ENCODE peak calls at places on chromosomes 4 and X, in four cellular contexts. One of them, this sample, is unnamed.

GRCh38 chrX:147884958-147885357 is 26.8 kb upstream of the FMR1 start:
- DNase-seq in PC-9: no peak
- DNase-seq in Caco-2: no peak
- DNase-seq in fibroblast of the aortic adventitia: no peak
- DNase-seq in this sample: no peak

GRCh38 chr4:6724461-6725111 is 8.6 kb downstream of the BLOC1S4 start:
- DNase-seq in fibroblast of the aortic adventitia: no peak
- DNase-seq in PC-9: no peak
- DNase-seq in Caco-2: no peak
- DNase-seq in this sample: no peak

GRCh38 chr4:182647901-182648300 is 269.3 kb downstream of the DCTD start:
- DNase-seq in fibroblast of the aortic adventitia: no peak
- DNase-seq in PC-9: no peak
- DNase-seq in Caco-2: no peak
- DNase-seq in this sample: no peak

GRCh38 chr4:7206385-7206784 is 14.0 kb downstream of the SORCS2 start:
- DNase-seq in PC-9: peak; percentile 67
- DNase-seq in Caco-2: no peak
- DNase-seq in fibroblast of the aortic adventitia: peak; percentile 70
- DNase-seq in this sample: no peak

GRCh38 chr4:165426331-165426730 is 47.5 kb downstream of the CPE start:
- DNase-seq in Caco-2: no peak
- DNase-seq in fibroblast of the aortic adventitia: peak; percentile 7
- DNase-seq in PC-9: no peak
- DNase-seq in this sample: no peak

GRCh38 chr4:40630335-40631021 is 814 bp upstream of the RBM47 start:
- DNase-seq in Caco-2: no peak
- DNase-seq in PC-9: peak; percentile 81
- DNase-seq in fibroblast of the aortic adventitia: no peak
- DNase-seq in this sample: no peak

GRCh38 chr4:94152466-94152865 is 55.2 kb upstream of the SMARCAD1 start:
- DNase-seq in PC-9: no peak
- DNase-seq in fibroblast of the aortic adventitia: no peak
- DNase-seq in Caco-2: no peak
- DNase-seq in this sample: no peak

GRCh38 chr4:22668301-22668700 is 24.4 kb upstream of the GBA3 start:
- DNase-seq in PC-9: no peak
- DNase-seq in fibroblast of the aortic adventitia: peak; percentile 71
- DNase-seq in Caco-2: no peak
- DNase-seq in this sample: no peak

GRCh38 chr4:8333726-8334460 is 64.3 kb downstream of the HTRA3 start:
- DNase-seq in fibroblast of the aortic adventitia: no peak
- DNase-seq in PC-9: no peak
- DNase-seq in Caco-2: no peak
- DNase-seq in this sample: no peak

GRCh38 chr4:112550728-112551127 is 34.7 kb upstream of the NEUROG2 start:
- DNase-seq in Caco-2: no peak
- DNase-seq in fibroblast of the aortic adventitia: peak; percentile 49
- DNase-seq in PC-9: no peak
- DNase-seq in this sample: no peak

GRCh38 chr4:150679018-150679766 is 97.2 kb downstream of the MAB21L2 start:
- DNase-seq in fibroblast of the aortic adventitia: no peak
- DNase-seq in Caco-2: no peak
- DNase-seq in PC-9: no peak
- DNase-seq in this sample: no peak

GRCh38 chrX:8971116-8971515 is 62.8 kb downstream of the FAM9B start:
- DNase-seq in Caco-2: peak; percentile 31
- DNase-seq in PC-9: peak; percentile 37
- DNase-seq in fibroblast of the aortic adventitia: peak; percentile 68
- DNase-seq in this sample: no peak

GRCh38 chrX:152936306-152936705 is 38.4 kb downstream of the ZNF185 start:
- DNase-seq in PC-9: no peak
- DNase-seq in fibroblast of the aortic adventitia: no peak
- DNase-seq in Caco-2: no peak
- DNase-seq in this sample: no peak

GRCh38 chr4:163385466-163385865 is 41.8 kb downstream of the NPY5R start:
- DNase-seq in fibroblast of the aortic adventitia: no peak
- DNase-seq in PC-9: peak; percentile 43
- DNase-seq in Caco-2: peak; percentile 4
- DNase-seq in this sample: no peak

GRCh38 chr4:98747659-98748091 is 89.3 kb upstream of the TSPAN5 start:
- DNase-seq in PC-9: no peak
- DNase-seq in Caco-2: peak; percentile 72
- DNase-seq in fibroblast of the aortic adventitia: no peak
- DNase-seq in this sample: no peak

GRCh38 chrX:41327359-41327758 is 6.6 kb upstream of the DDX3X start:
- DNase-seq in fibroblast of the aortic adventitia: no peak
- DNase-seq in PC-9: no peak
- DNase-seq in Caco-2: no peak
- DNase-seq in this sample: no peak

GRCh38 chr4:138110815-138111214 is 131.3 kb downstream of the SLC7A11 start:
- DNase-seq in fibroblast of the aortic adventitia: peak; percentile 69
- DNase-seq in Caco-2: no peak
- DNase-seq in PC-9: no peak
- DNase-seq in this sample: no peak

GRCh38 chrX:87265518-87265917 is 252.1 kb upstream of the KLHL4 start:
- DNase-seq in Caco-2: no peak
- DNase-seq in PC-9: no peak
- DNase-seq in fibroblast of the aortic adventitia: no peak
- DNase-seq in this sample: no peak

GRCh38 chr4:182453830-182454229 is 210.6 kb downstream of the TENM3 start:
- DNase-seq in PC-9: no peak
- DNase-seq in fibroblast of the aortic adventitia: no peak
- DNase-seq in Caco-2: no peak
- DNase-seq in this sample: no peak

GRCh38 chrX:29545878-29546277 is 669.5 kb upstream of the MAGEB2 start:
- DNase-seq in fibroblast of the aortic adventitia: no peak
- DNase-seq in PC-9: no peak
- DNase-seq in Caco-2: no peak
- DNase-seq in this sample: no peak

GRCh38 chr4:124862261-124862660 is 149.7 kb upstream of the ANKRD50 start:
- DNase-seq in fibroblast of the aortic adventitia: peak; percentile 49
- DNase-seq in Caco-2: no peak
- DNase-seq in PC-9: no peak
- DNase-seq in this sample: no peak

GRCh38 chrX:118807151-118808017 is 16.2 kb upstream of the ZCCHC12 start:
- DNase-seq in PC-9: peak; percentile 53
- DNase-seq in Caco-2: peak; percentile 49
- DNase-seq in fibroblast of the aortic adventitia: peak; percentile 61
- DNase-seq in this sample: no peak

GRCh38 chr4:158667651-158668198 is 4.0 kb downstream of the C4orf46 start:
- DNase-seq in PC-9: peak; percentile 35
- DNase-seq in fibroblast of the aortic adventitia: peak; percentile 7
- DNase-seq in Caco-2: peak; percentile 59
- DNase-seq in this sample: no peak

GRCh38 chr4:36177946-36178345 is 66.4 kb downstream of the ARAP2 start:
- DNase-seq in fibroblast of the aortic adventitia: no peak
- DNase-seq in PC-9: no peak
- DNase-seq in Caco-2: no peak
- DNase-seq in this sample: no peak

GRCh38 chr4:19319607-19320006 is 932.1 kb upstream of the SLIT2 start:
- DNase-seq in PC-9: no peak
- DNase-seq in fibroblast of the aortic adventitia: no peak
- DNase-seq in Caco-2: no peak
- DNase-seq in this sample: no peak

GRCh38 chr4:2366252-2367192 is 51.9 kb downstream of the ZFYVE28 start:
- DNase-seq in fibroblast of the aortic adventitia: peak; percentile 11
- DNase-seq in PC-9: no peak
- DNase-seq in Caco-2: no peak
- DNase-seq in this sample: no peak

GRCh38 chrX:24426340-24426913 is 38.7 kb upstream of the PDK3 start:
- DNase-seq in PC-9: no peak
- DNase-seq in fibroblast of the aortic adventitia: peak; percentile 21
- DNase-seq in Caco-2: no peak
- DNase-seq in this sample: no peak

GRCh38 chr4:119593698-119594097 is 34.9 kb downstream of the PDE5A start:
- DNase-seq in PC-9: no peak
- DNase-seq in Caco-2: no peak
- DNase-seq in fibroblast of the aortic adventitia: no peak
- DNase-seq in this sample: no peak

GRCh38 chr4:98474408-98474844 is 184.0 kb downstream of the TSPAN5 start:
- DNase-seq in PC-9: peak; percentile 53
- DNase-seq in Caco-2: no peak
- DNase-seq in fibroblast of the aortic adventitia: peak; percentile 76
- DNase-seq in this sample: no peak

GRCh38 chr4:26061248-26061986 is 147.4 kb downstream of the SMIM20 start:
- DNase-seq in fibroblast of the aortic adventitia: peak; percentile 37
- DNase-seq in PC-9: peak; percentile 41
- DNase-seq in Caco-2: peak; percentile 17
- DNase-seq in this sample: no peak

GRCh38 chrX:48972214-48973164 is 845 bp upstream of the KCND1 start:
- DNase-seq in fibroblast of the aortic adventitia: peak; percentile 50
- DNase-seq in PC-9: no peak
- DNase-seq in Caco-2: peak; percentile 26
- DNase-seq in this sample: no peak

GRCh38 chr4:6332042-6332668 is 62.5 kb downstream of the WFS1 start:
- DNase-seq in Caco-2: peak; percentile 55
- DNase-seq in PC-9: no peak
- DNase-seq in fibroblast of the aortic adventitia: peak; percentile 24
- DNase-seq in this sample: no peak

GRCh38 chr4:109332926-109333464 is 30.5 kb upstream of the COL25A1 start:
- DNase-seq in fibroblast of the aortic adventitia: no peak
- DNase-seq in PC-9: no peak
- DNase-seq in Caco-2: no peak
- DNase-seq in this sample: no peak

GRCh38 chr4:131540256-131540655 is 1608.8 kb upstream of the PCDH10 start:
- DNase-seq in Caco-2: no peak
- DNase-seq in fibroblast of the aortic adventitia: no peak
- DNase-seq in PC-9: no peak
- DNase-seq in this sample: no peak

GRCh38 chrX:48745222-48745621 is 16.3 kb upstream of the GLOD5 start:
- DNase-seq in Caco-2: no peak
- DNase-seq in fibroblast of the aortic adventitia: no peak
- DNase-seq in PC-9: no peak
- DNase-seq in this sample: no peak

GRCh38 chrX:15301924-15302323 is 13.5 kb downstream of the ASB11 start:
- DNase-seq in fibroblast of the aortic adventitia: peak; percentile 20
- DNase-seq in Caco-2: no peak
- DNase-seq in PC-9: no peak
- DNase-seq in this sample: no peak

GRCh38 chr4:75584067-75584466 is 28.2 kb downstream of the ODAPH start:
- DNase-seq in PC-9: no peak
- DNase-seq in fibroblast of the aortic adventitia: no peak
- DNase-seq in Caco-2: no peak
- DNase-seq in this sample: no peak

GRCh38 chrX:22004866-22005265 is 27.3 kb upstream of the PHEX start:
- DNase-seq in Caco-2: no peak
- DNase-seq in PC-9: no peak
- DNase-seq in fibroblast of the aortic adventitia: no peak
- DNase-seq in this sample: no peak

GRCh38 chr4:158068063-158068462 is 104.8 kb downstream of the GASK1B start:
- DNase-seq in Caco-2: no peak
- DNase-seq in fibroblast of the aortic adventitia: peak; percentile 60
- DNase-seq in PC-9: no peak
- DNase-seq in this sample: no peak

GRCh38 chr4:77593101-77593500 is 12.5 kb upstream of the CXCL13 start:
- DNase-seq in PC-9: no peak
- DNase-seq in fibroblast of the aortic adventitia: no peak
- DNase-seq in Caco-2: no peak
- DNase-seq in this sample: no peak
- H3K4me3 ChIP-seq in PC-9: no peak overlapping the region
- H3K4me3 ChIP-seq in fibroblast of the aortic adventitia: no peak overlapping the region
- H3K4me3 ChIP-seq in Caco-2: no peak overlapping the region
- H3K4me3 ChIP-seq in this sample: peak overlapping the region; percentile 24

GRCh38 chrX:107207089-107207488 is 678 bp downstream of the DNAAF6 start:
- DNase-seq in Caco-2: no peak
- DNase-seq in PC-9: no peak
- DNase-seq in fibroblast of the aortic adventitia: no peak
- DNase-seq in this sample: no peak

GRCh38 chrX:107206697-107207065 is 270 bp downstream of the DNAAF6 start:
- DNase-seq in Caco-2: no peak
- DNase-seq in fibroblast of the aortic adventitia: no peak
- DNase-seq in PC-9: no peak
- DNase-seq in this sample: no peak

GRCh38 chrX:107205770-107206696 is at the start of the genes DNAAF6 and NUP62CL:
- DNase-seq in Caco-2: peak; percentile 83
- DNase-seq in PC-9: peak; percentile 88
- DNase-seq in fibroblast of the aortic adventitia: peak; percentile 4
- DNase-seq in this sample: peak; percentile 52

GRCh38 chrX:107207943-107208342 is 1.5 kb downstream of the DNAAF6 start:
- DNase-seq in fibroblast of the aortic adventitia: no peak
- DNase-seq in PC-9: no peak
- DNase-seq in Caco-2: no peak
- DNase-seq in this sample: no peak

GRCh38 chrX:107204063-107204605 is 2.1 kb downstream of the NUP62CL start:
- DNase-seq in PC-9: no peak
- DNase-seq in Caco-2: no peak
- DNase-seq in fibroblast of the aortic adventitia: no peak
- DNase-seq in this sample: no peak
- H3K4me3 ChIP-seq in PC-9: no peak overlapping the region
- H3K4me3 ChIP-seq in Caco-2: no peak overlapping the region
- H3K4me3 ChIP-seq in fibroblast of the aortic adventitia: no peak overlapping the region
- H3K4me3 ChIP-seq in this sample: no peak overlapping the region

DNA sequence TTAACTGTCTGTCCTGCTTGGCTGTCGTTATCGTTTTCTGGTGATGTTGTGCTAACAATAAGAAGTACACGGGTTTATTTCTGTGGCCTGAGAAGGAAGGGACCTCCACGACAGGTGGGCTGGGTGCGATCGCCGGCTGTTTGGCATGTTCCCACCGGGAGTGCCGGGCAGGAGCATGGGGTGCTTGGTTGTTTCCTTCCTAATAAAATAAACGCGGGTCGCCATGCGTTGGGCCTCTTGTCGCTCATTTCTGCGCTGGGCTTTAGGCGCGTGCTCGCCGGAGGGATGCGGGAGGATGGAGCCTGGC is 711 bp upstream of the GDI1 start:
- DNase-seq in fibroblast of the aortic adventitia: no peak
- DNase-seq in PC-9: no peak
- DNase-seq in Caco-2: no peak
- DNase-seq in this sample: no peak
- H3K4me3 ChIP-seq in fibroblast of the aortic adventitia: peak overlapping the region; percentile 44
- H3K4me3 ChIP-seq in PC-9: peak overlapping the region; percentile 18
- H3K4me3 ChIP-seq in Caco-2: peak overlapping the region; percentile 32
- H3K4me3 ChIP-seq in this sample: peak overlapping the region; percentile 45

DNA sequence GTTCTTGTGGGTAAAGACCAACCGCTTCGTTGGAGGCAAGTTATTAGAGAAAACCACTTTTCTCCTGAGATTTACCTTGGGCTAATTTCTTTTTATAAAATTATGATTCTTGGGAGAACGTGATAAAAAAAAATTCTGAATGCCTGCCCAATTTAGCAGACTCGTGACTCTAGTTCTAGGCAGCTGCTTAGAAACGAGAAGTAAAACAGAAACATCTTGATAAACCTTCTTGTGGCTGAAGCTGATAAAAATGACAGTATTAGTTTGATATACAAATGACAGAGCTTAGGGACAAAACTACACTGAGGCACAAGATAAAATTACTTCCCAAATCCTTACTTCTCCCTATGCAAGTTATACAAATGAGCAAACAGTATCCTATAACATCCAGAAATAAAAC is 458.9 kb upstream of the TEX13C start:
- DNase-seq in PC-9: no peak
- DNase-seq in Caco-2: no peak
- DNase-seq in fibroblast of the aortic adventitia: no peak
- DNase-seq in this sample: no peak
- H3K4me3 ChIP-seq in PC-9: no peak overlapping the region
- H3K4me3 ChIP-seq in Caco-2: no peak overlapping the region
- H3K4me3 ChIP-seq in fibroblast of the aortic adventitia: no peak overlapping the region
- H3K4me3 ChIP-seq in this sample: no peak overlapping the region

GRCh38 chr4:102042843-102043802 is 252.6 kb downstream of the BANK1 start:
- DNase-seq in Caco-2: no peak
- DNase-seq in fibroblast of the aortic adventitia: peak; percentile 9
- DNase-seq in PC-9: no peak
- DNase-seq in this sample: no peak
- H3K4me3 ChIP-seq in Caco-2: no peak overlapping the region
- H3K4me3 ChIP-seq in fibroblast of the aortic adventitia: no peak overlapping the region
- H3K4me3 ChIP-seq in PC-9: no peak overlapping the region
- H3K4me3 ChIP-seq in this sample: no peak overlapping the region